ENCODE peak calls at places on chromosome 12, in five cellular contexts. W is EL, N is iPS-NIHi11, Y is astrocyte of the cerebellum, J is H54. T is an unnamed sample.

GRCh38 chr12:46983959-46984833 is 95.2 kb upstream of the PCED1B start:
- DNase-seq in W (peak), N (peak), Y (peak), J (peak), T (no peak)

GRCh38 chr12:88805692-88806091 is 225.4 kb upstream of the KITLG start:
- DNase-seq in W (peak), N (no peak), Y (no peak), J (no peak), T (no peak)

GRCh38 chr12:102571889-102572288 is 91.5 kb upstream of the IGF1 start:
- DNase-seq in W (no peak), N (no peak), Y (no peak), J (no peak), T (no peak)

GRCh38 chr12:104357431-104357952 is 54.0 kb downstream of the EID3 start:
- DNase-seq in W (peak), N (peak), Y (no peak), J (no peak), T (no peak)

GRCh38 chr12:1234073-1234472 is 243.1 kb downstream of the ERC1 start:
- DNase-seq in W (no peak), N (no peak), Y (peak), J (no peak), T (no peak)

GRCh38 chr12:65620026-65620425 is 204.3 kb upstream of the HMGA2 start:
- DNase-seq in W (no peak), N (no peak), Y (no peak), J (no peak), T (no peak)

GRCh38 chr12:18135509-18135908 is 45.5 kb upstream of the RERGL start:
- DNase-seq in W (peak), N (no peak), Y (peak), J (no peak), T (no peak)

GRCh38 chr12:34335819-34336262 is 313.5 kb downstream of the ALG10 start:
- DNase-seq in W (no peak), N (no peak), Y (no peak), J (no peak), T (no peak)

T was measured in keratinocyte.